ENCODE peak calls at places on chromosome 17, in eight cellular contexts. F is NCI-H1105; Q is non-pigmented ciliary epithelial cell; L is GM12865; D is ACHN; S is stimulated activated CD8-positive, alpha-beta memory T cell treated with anti-CD3 and anti-CD28 coated beads, Interleukin-2, amount 100 ng/mL, for 48 hours; X is activated CD8-positive, alpha-beta memory T cell treated with anti-CD3 and anti-CD28 coated beads, Interleukin-2, amount 50 U/mL, for 4 hours; J is NCI-H2227 treated with DMSO at 0.1 percent for 48 hours. U is an unnamed sample.

GRCh38 chr17:44786551-44787081 is 27.8 kb downstream of the ADAM11 start:
- DNase-seq in D (no peak), J (no peak), S (no peak), L (no peak), F (no peak), Q (no peak), X (no peak), U (no peak)

GRCh38 chr17:13031718-13032350 is 14.0 kb upstream of the ELAC2 start:
- DNase-seq in D (peak), L (peak), Q (no peak), J (peak), S (peak), F (peak), X (peak), U (peak)

GRCh38 chr17:14464741-14465140 is 163.9 kb downstream of the HS3ST3B1 start:
- DNase-seq in X (no peak), J (no peak), L (no peak), D (no peak), Q (peak), F (no peak), S (no peak), U (no peak)

GRCh38 chr17:68096111-68096510 is 60.6 kb downstream of the KPNA2 start:
- DNase-seq in Q (no peak), J (no peak), L (no peak), S (no peak), X (no peak), F (no peak), D (no peak), U (no peak)

GRCh38 chr17:46935658-46936266 is 12.8 kb downstream of the GOSR2 start:
- DNase-seq in X (no peak), Q (no peak), J (no peak), F (no peak), D (no peak), S (no peak), L (no peak), U (peak)

GRCh38 chr17:2421315-2422147 is 20.7 kb upstream of the MNT start:
- DNase-seq in J (no peak), X (no peak), L (no peak), D (peak), S (no peak), F (peak), Q (no peak), U (no peak)

GRCh38 chr17:7435676-7436555 is 681 bp downstream of the TMEM102 start:
- DNase-seq in X (peak), Q (no peak), S (no peak), D (peak), J (no peak), F (peak), L (peak), U (peak)

GRCh38 chr17:80761421-80761871 is 216.8 kb downstream of the RPTOR start:
- DNase-seq in J (no peak), S (peak), F (no peak), X (peak), L (no peak), Q (peak), D (peak), U (no peak)

GRCh38 chr17:4480929-4481898 is 17.5 kb upstream of the SPNS2 start:
- DNase-seq in D (peak), S (peak), F (no peak), Q (no peak), J (no peak), X (no peak), L (peak), U (peak)

GRCh38 chr17:58402047-58402446 is 15.3 kb downstream of the RNF43 start:
- DNase-seq in L (no peak), S (no peak), D (no peak), X (no peak), Q (peak), F (no peak), J (no peak), U (peak)

GRCh38 chr17:292016-292415 is 60.6 kb downstream of the RPH3AL start:
- DNase-seq in D (no peak), Q (no peak), X (no peak), S (no peak), F (no peak), J (no peak), L (no peak), U (no peak)

GRCh38 chr17:16919663-16920627 is 52.0 kb downstream of the TNFRSF13B start:
- DNase-seq in X (no peak), Q (no peak), F (no peak), D (no peak), S (no peak), L (peak), J (no peak), U (no peak)

GRCh38 chr17:63701477-63702222 is 1.7 kb upstream of the LIMD2 start:
- DNase-seq in J (no peak), F (no peak), D (no peak), X (peak), S (peak), L (peak), Q (no peak), U (peak)

GRCh38 chr17:63573634-63574033 is 23.4 kb downstream of the DCAF7 start:
- DNase-seq in F (no peak), X (no peak), L (no peak), D (peak), J (no peak), S (no peak), Q (no peak), U (no peak)

GRCh38 chr17:40827746-40828453 is 5.5 kb upstream of the KRT10 start:
- DNase-seq in S (no peak), Q (no peak), L (no peak), X (no peak), D (no peak), F (no peak), J (peak), U (peak)

GRCh38 chr17:41904242-41904841 is 14.4 kb downstream of the ACLY start:
- DNase-seq in S (no peak), D (no peak), X (no peak), Q (no peak), F (no peak), J (no peak), L (no peak), U (no peak)

GRCh38 chr17:39239640-39240314 is 14.0 kb upstream of the STAC2 start:
- DNase-seq in X (peak), J (peak), S (peak), L (peak), Q (no peak), D (peak), F (peak), U (peak)

GRCh38 chr17:64537488-64537887 is 30.7 kb downstream of the CEP95 start:
- DNase-seq in X (no peak), D (no peak), L (no peak), F (no peak), S (no peak), J (no peak), Q (no peak), U (peak)

GRCh38 chr17:7478276-7479138 is 924 bp downstream of the ZBTB4 start:
- DNase-seq in Q (no peak), S (no peak), L (peak), J (no peak), F (peak), X (peak), D (peak), U (peak)

GRCh38 chr17:77770331-77771105 is 188.0 kb upstream of the TNRC6C start:
- DNase-seq in F (no peak), S (no peak), J (no peak), D (no peak), L (no peak), X (no peak), Q (peak), U (no peak)